ENCODE peak calls at places on chromosomes 1 and 21, in nine cellular contexts. J is fibroblast of lung, Z is mesenchymal stem cell, N is trophoblast cell, B is K562, F is Karpas-422, P is neural progenitor cell, S is OCI-LY7, C is endothelial cell of umbilical vein. L is an unnamed sample.

GRCh38 chr1:54826226-54826816 is 25.2 kb upstream of the TTC22 start:
- DNase-seq in Z (no peak), F (no peak), S (no peak), C (no peak), N (no peak), J (no peak), P (no peak), B (no peak), L (no peak)

GRCh38 chr1:22018583-22019559 is 17.4 kb downstream of the CELA3A start:
- DNase-seq in C (peak; percentile 78), J (peak; percentile 73), B (peak; percentile 86), S (peak; percentile 38), N (peak; percentile 43), P (no peak), Z (peak; percentile 90), F (peak; percentile 71), L (peak; percentile 27)

GRCh38 chr1:226975909-226976670 is 36.0 kb downstream of the COQ8A start:
- DNase-seq in B (no peak), F (no peak), C (no peak), J (no peak), P (peak; percentile 31), Z (no peak), S (no peak), N (no peak), L (no peak)

GRCh38 chr1:91746728-91747338 is 139.1 kb downstream of the TGFBR3 start:
- DNase-seq in N (no peak), C (no peak), B (no peak), F (no peak), Z (no peak), P (no peak), J (no peak), S (no peak), L (no peak)

GRCh38 chr1:76256289-76257223 is 182.0 kb downstream of the ST6GALNAC3 start:
- DNase-seq in N (no peak), Z (no peak), F (no peak), J (no peak), C (peak; percentile 53), B (no peak), P (no peak), S (no peak), L (no peak)

GRCh38 chr1:24045766-24046165 is 65.6 kb upstream of the SRSF10 start:
- DNase-seq in P (no peak), B (no peak), C (no peak), J (peak; percentile 67), N (no peak), F (no peak), Z (no peak), S (no peak), L (no peak)

GRCh38 chr1:217660353-217661062 is 29.4 kb downstream of the SPATA17 start:
- DNase-seq in N (peak; percentile 87), Z (peak; percentile 86), S (peak; percentile 10), P (peak; percentile 19), C (peak; percentile 42), J (peak; percentile 92), B (no peak), F (peak; percentile 71), L (peak; percentile 44)

GRCh38 chr1:155729031-155729898 is 40.4 kb downstream of the DAP3 start:
- DNase-seq in B (peak; percentile 67), F (peak; percentile 75), P (peak; percentile 79), Z (peak; percentile 81), S (peak; percentile 47), N (peak; percentile 91), J (peak; percentile 71), C (peak; percentile 75), L (peak; percentile 66)

GRCh38 chr1:47927165-47927564 is 70.0 kb downstream of the TRABD2B start:
- DNase-seq in J (no peak), Z (no peak), S (no peak), N (no peak), F (no peak), C (no peak), B (no peak), P (no peak), L (no peak)

GRCh38 chr1:152165291-152166077 is 6.5 kb upstream of the RPTN start:
- DNase-seq in Z (no peak), S (peak; percentile 20), B (no peak), P (no peak), C (no peak), F (no peak), J (no peak), N (no peak), L (no peak)

GRCh38 chr1:210200090-210200736 is 32.4 kb upstream of the SERTAD4 start:
- DNase-seq in J (no peak), S (no peak), Z (no peak), P (no peak), C (no peak), F (no peak), N (no peak), B (no peak), L (no peak)

GRCh38 chr1:93977546-93977945 is 68.3 kb upstream of the GCLM start:
- DNase-seq in P (no peak), B (no peak), J (no peak), N (no peak), S (no peak), C (peak; percentile 10), Z (no peak), F (no peak), L (no peak)

GRCh38 chr1:168752171-168752570 is 23.2 kb upstream of the DPT start:
- DNase-seq in F (no peak), B (no peak), J (no peak), C (no peak), Z (peak; percentile 51), S (no peak), N (no peak), P (no peak), L (no peak)

GRCh38 chr1:8651962-8652361 is 165.5 kb downstream of the RERE start:
- DNase-seq in F (no peak), J (no peak), B (no peak), P (no peak), C (no peak), S (no peak), N (no peak), Z (peak; percentile 26), L (no peak)

GRCh38 chr1:110677526-110677925 is 2.8 kb upstream of the KCNA3 start:
- DNase-seq in P (no peak), C (no peak), B (no peak), F (no peak), S (no peak), J (peak; percentile 71), N (no peak), Z (no peak), L (no peak)

GRCh38 chr1:50492142-50492541 is 68.9 kb upstream of the DMRTA2 start:
- DNase-seq in J (no peak), Z (no peak), C (no peak), F (no peak), S (no peak), N (no peak), P (no peak), B (no peak), L (no peak)

DNA sequence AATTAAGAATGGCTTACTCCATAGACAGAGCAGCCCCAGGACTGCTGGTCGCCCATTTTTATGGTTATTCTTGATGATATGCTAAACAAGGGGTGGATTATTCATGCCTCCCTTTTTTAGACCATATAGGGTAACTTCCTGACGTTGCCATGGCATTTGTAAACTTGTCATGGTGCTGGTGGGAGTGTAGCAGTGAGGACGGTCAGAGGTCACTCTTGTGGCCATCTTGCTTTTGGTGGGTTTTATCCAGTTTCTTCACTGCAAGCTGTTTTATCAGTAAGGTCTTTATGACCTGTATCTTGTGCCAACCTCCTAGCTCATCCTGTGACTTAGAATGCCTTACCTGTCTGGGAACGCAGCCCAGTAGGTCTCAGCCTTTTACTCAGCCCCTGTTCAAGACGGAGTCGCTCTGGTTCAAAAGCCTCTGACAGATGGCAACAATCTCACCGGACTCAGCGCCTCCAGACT is 5.2 kb upstream of the AGPAT3 start:
- DNase-seq in S (no peak), J (no peak), C (no peak), B (peak; percentile 67), P (no peak), N (no peak), F (no peak), Z (peak; percentile 51), L (no peak)
- H3K27ac ChIP-seq in S (no peak overlapping the region), J (no peak overlapping the region), C (no peak overlapping the region), B (peak overlapping the region; percentile 71), P (no peak overlapping the region), N (no peak overlapping the region), F (no peak overlapping the region), Z (no peak overlapping the region), L (no peak overlapping the region)

DNA sequence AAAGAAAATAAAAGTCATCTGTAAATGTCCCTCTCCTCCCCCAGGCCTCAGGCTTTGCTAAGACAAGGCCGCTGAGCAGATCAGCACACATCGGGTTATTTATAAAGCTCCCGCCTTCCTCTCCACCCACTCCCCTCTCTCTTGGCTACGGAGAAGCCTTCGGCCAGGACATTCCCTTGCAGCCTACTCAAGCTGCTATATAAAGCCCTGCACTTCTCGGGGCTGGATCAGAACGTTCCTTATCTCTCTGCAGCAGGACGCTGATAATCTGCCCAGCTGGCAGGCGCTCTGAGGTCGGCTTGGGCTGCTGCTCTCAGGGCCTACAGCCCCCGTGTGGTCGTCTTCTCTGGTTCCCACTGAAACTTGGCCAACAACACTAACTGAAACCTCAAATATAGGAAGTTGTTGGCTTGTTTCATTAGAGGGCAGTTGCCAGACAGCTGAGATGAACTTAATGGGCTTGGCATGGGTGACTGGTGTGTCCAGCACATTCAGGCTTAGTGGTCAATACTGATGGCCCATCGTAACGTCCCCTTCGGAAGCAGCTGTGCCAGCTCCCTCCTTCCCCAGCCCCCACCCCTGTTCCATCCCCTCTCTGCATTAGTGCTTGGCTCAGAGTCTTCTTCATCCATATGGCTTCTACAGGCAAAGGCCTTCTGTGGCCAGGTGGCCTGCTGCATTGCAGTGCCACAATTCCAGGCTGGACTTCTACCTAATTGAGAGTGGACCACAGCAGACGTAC is 64.6 kb downstream of the IER5 start:
- DNase-seq in P (peak; percentile 56), C (peak; percentile 98), S (peak; percentile 62), F (peak; percentile 72), J (peak; percentile 94), N (no peak), Z (peak; percentile 76), B (peak; percentile 99), L (peak; percentile 96)
- H2AFZ ChIP-seq in P (peak overlapping the region; percentile 91), C (peak overlapping the region; percentile 29), S (peak overlapping the region; percentile 41), F (no peak overlapping the region), J (peak overlapping the region; percentile 70), N (no peak overlapping the region), Z (peak overlapping the region; percentile 46), B (peak overlapping the region; percentile 78), L (peak overlapping the region; percentile 32)

GRCh38 chr21:21332492-21332891 is 334.3 kb downstream of the NCAM2 start:
- DNase-seq in B (peak; percentile 64), N (no peak), C (no peak), Z (no peak), P (no peak), F (no peak), J (no peak), S (no peak), L (no peak)
- H3K27ac ChIP-seq in B (no peak overlapping the region), N (no peak overlapping the region), C (no peak overlapping the region), Z (no peak overlapping the region), P (no peak overlapping the region), F (no peak overlapping the region), J (no peak overlapping the region), S (no peak overlapping the region), L (no peak overlapping the region)

DNA sequence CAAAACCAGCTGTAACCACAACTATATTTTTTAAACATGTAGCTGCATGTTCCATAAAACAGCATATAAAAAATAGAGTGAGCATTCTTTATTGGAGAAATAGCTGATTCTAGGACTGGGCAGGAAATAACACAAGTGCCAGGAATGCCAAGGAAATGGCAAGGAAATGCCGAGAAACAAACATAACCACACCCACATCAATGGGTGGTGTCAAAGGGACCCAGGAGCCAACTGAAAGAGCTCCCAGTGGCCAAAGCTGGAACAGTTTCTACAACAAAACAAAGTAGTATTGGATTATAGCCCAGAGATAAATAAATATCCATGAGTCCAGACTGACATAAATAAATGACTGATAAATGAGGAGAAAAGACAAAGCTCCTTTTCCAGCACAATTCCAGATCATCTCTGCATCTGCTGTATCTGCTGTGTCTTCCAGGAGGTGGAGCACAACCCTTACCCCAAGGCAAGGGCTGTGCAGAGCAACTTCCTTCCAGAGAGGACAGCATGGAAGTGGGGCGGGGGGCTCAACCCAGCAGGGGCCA is 28.1 kb downstream of the ADARB1 start:
- DNase-seq in F (peak; percentile 50), C (peak; percentile 71), Z (peak; percentile 59), N (peak; percentile 19), S (peak; percentile 36), P (no peak), J (peak; percentile 27), B (no peak), L (no peak)
- H2AFZ ChIP-seq in F (no peak overlapping the region), C (no peak overlapping the region), Z (no peak overlapping the region), N (no peak overlapping the region), S (no peak overlapping the region), P (no peak overlapping the region), J (no peak overlapping the region), B (no peak overlapping the region), L (no peak overlapping the region)

L was measured in MM.1S.